ENCODE peak calls at places on chromosomes 7 and 10, in ten cellular contexts. O is A549, Y is epithelial cell of esophagus, D is MM.1S, C is astrocyte of the cerebellum, L is testis, G is IMR-90, F is PC-3, B is PC-9, U is OCI-LY7. A is an unnamed sample.
A peak's percentile ranks its signal among the peaks of the same experiment; 100 is the strongest.

GRCh38 chr7:155979994-155980393 is 167.7 kb upstream of the SHH start:
- DNase-seq in O (no peak), Y (no peak), D (no peak), C (no peak), L (no peak), G (no peak), F (no peak), B (no peak), U (no peak), A (no peak)

GRCh38 chr7:158030071-158030470 is 557.6 kb downstream of the PTPRN2 start:
- DNase-seq in O (no peak), Y (no peak), D (no peak), C (no peak), L (no peak), G (no peak), F (no peak), B (no peak), U (no peak), A (no peak)

GRCh38 chr7:24812313-24812945 is 55.2 kb upstream of the GSDME start:
- DNase-seq in O (peak; percentile 50), Y (peak; percentile 47), D (peak; percentile 51), C (no peak), L (peak; percentile 62), G (peak; percentile 36), F (peak; percentile 67), B (peak; percentile 61), U (peak; percentile 63), A (peak; percentile 58)

GRCh38 chr7:40230086-40230485 is 95.3 kb downstream of the SUGCT start:
- DNase-seq in O (no peak), Y (no peak), D (no peak), C (no peak), L (no peak), G (no peak), F (no peak), B (no peak), U (no peak), A (peak; percentile 76)

GRCh38 chr7:45652630-45653029 is 78.5 kb downstream of the ADCY1 start:
- DNase-seq in O (no peak), Y (no peak), D (no peak), C (no peak), L (no peak), G (no peak), F (no peak), B (no peak), U (no peak), A (no peak)

GRCh38 chr10:56231436-56231835 is 129.6 kb downstream of the ZWINT start:
- DNase-seq in O (no peak), Y (peak; percentile 36), D (no peak), C (no peak), L (no peak), G (no peak), F (peak; percentile 95), B (peak; percentile 3), U (no peak), A (no peak)

GRCh38 chr7:150665075-150665794 is 20.3 kb upstream of the GIMAP2 start:
- DNase-seq in O (no peak), Y (no peak), D (no peak), C (no peak), L (no peak), G (no peak), F (peak; percentile 7), B (no peak), U (no peak), A (no peak)

GRCh38 chr10:77400041-77400440 is 237.6 kb downstream of the KCNMA1 start:
- DNase-seq in O (no peak), Y (no peak), D (no peak), C (no peak), L (no peak), G (no peak), F (no peak), B (no peak), U (no peak), A (no peak)

GRCh38 chr10:103663802-103664201 is 170.3 kb downstream of the NEURL1 start:
- DNase-seq in O (no peak), Y (no peak), D (no peak), C (no peak), L (no peak), G (no peak), F (no peak), B (no peak), U (no peak), A (no peak)

GRCh38 chr10:103661198-103661950 is 167.9 kb downstream of the NEURL1 start:
- DNase-seq in O (no peak), Y (no peak), D (no peak), C (peak; percentile 71), L (peak; percentile 92), G (peak; percentile 94), F (no peak), B (peak; percentile 44), U (no peak), A (peak; percentile 95)

GRCh38 chr10:103659674-103660363 is 166.3 kb downstream of the NEURL1 start:
- DNase-seq in O (no peak), Y (no peak), D (peak; percentile 70), C (peak; percentile 90), L (peak; percentile 84), G (peak; percentile 91), F (no peak), B (peak; percentile 50), U (no peak), A (peak; percentile 96)

GRCh38 chr10:103660364-103661197 is 167.1 kb downstream of the NEURL1 start:
- DNase-seq in O (no peak), Y (no peak), D (no peak), C (peak; percentile 44), L (peak; percentile 45), G (peak; percentile 48), F (no peak), B (peak; percentile 6), U (no peak), A (peak; percentile 69)

DNA sequence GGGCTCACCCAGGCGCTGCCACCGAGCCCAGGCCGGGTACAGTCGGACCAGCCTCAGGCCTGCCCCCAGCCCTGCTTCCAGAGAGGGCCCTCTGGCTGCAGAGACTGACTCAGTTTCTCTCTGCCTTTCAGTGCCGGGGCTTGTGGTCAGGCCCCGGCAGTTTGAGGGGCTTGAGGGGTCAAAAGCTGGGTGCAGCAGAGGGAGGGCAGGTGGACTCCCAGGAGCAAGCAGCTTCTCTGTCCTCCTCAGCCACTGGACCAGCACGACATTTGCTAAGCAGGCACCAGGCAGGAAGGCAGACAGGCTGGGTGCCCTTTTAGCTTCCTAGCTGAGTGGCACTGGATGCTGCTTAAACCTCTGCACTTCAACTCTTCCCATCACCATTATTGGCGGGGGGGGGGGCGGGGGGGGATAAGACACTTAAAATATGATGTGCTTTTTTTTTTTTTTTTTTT is 168.5 kb downstream of the NEURL1 start:
- DNase-seq in O (no peak), Y (no peak), D (no peak), C (no peak), L (no peak), G (no peak), F (no peak), B (no peak), U (no peak), A (peak; percentile 24)
- H3K4me3 ChIP-seq in O (no peak overlapping the region), Y (no peak overlapping the region), D (no peak overlapping the region), C (peak overlapping the region; percentile 56), L (peak overlapping the region; percentile 69), G (peak overlapping the region; percentile 23), F (no peak overlapping the region), B (peak overlapping the region; percentile 51), U (no peak overlapping the region), A (peak overlapping the region; percentile 75)

GRCh38 chr10:78604286-78604685 is 464.5 kb upstream of the ZMIZ1 start:
- DNase-seq in O (no peak), Y (no peak), D (no peak), C (no peak), L (no peak), G (no peak), F (no peak), B (no peak), U (no peak), A (no peak)

GRCh38 chr10:78602201-78602917 is 466.4 kb upstream of the ZMIZ1 start:
- DNase-seq in O (no peak), Y (peak; percentile 11), D (no peak), C (no peak), L (no peak), G (peak; percentile 19), F (no peak), B (no peak), U (no peak), A (no peak)

GRCh38 chr10:78604721-78605120 is 464.0 kb upstream of the ZMIZ1 start:
- DNase-seq in O (no peak), Y (no peak), D (no peak), C (no peak), L (no peak), G (no peak), F (no peak), B (no peak), U (no peak), A (no peak)

GRCh38 chr10:78600740-78601139 is 468.0 kb upstream of the ZMIZ1 start:
- DNase-seq in O (no peak), Y (peak; percentile 30), D (no peak), C (no peak), L (no peak), G (peak; percentile 36), F (peak; percentile 44), B (no peak), U (no peak), A (peak; percentile 42)

GRCh38 chr10:78605800-78606350 is 462.9 kb upstream of the ZMIZ1 start:
- DNase-seq in O (peak; percentile 21), Y (peak; percentile 67), D (no peak), C (no peak), L (no peak), G (no peak), F (peak; percentile 99), B (peak; percentile 19), U (peak; percentile 18), A (peak; percentile 12)
- TF ChIP-seq CTCF in O (peak; percentile 34), Y (peak; percentile 13), D (no peak), C (no peak), L (no peak), G (no peak), F (peak; percentile 70), B (peak; percentile 52), U (peak; percentile 25), A (peak; percentile 7)

GRCh38 chr7:141427134-141427533 is 124.1 kb upstream of the AGK start:
- DNase-seq in O (no peak), Y (no peak), D (no peak), C (no peak), L (no peak), G (no peak), F (no peak), B (no peak), U (no peak), A (no peak)
- H3K4me3 ChIP-seq in O (no peak overlapping the region), Y (no peak overlapping the region), D (no peak overlapping the region), C (no peak overlapping the region), L (no peak overlapping the region), G (no peak overlapping the region), F (no peak overlapping the region), B (no peak overlapping the region), U (no peak overlapping the region), A (no peak overlapping the region)

DNA sequence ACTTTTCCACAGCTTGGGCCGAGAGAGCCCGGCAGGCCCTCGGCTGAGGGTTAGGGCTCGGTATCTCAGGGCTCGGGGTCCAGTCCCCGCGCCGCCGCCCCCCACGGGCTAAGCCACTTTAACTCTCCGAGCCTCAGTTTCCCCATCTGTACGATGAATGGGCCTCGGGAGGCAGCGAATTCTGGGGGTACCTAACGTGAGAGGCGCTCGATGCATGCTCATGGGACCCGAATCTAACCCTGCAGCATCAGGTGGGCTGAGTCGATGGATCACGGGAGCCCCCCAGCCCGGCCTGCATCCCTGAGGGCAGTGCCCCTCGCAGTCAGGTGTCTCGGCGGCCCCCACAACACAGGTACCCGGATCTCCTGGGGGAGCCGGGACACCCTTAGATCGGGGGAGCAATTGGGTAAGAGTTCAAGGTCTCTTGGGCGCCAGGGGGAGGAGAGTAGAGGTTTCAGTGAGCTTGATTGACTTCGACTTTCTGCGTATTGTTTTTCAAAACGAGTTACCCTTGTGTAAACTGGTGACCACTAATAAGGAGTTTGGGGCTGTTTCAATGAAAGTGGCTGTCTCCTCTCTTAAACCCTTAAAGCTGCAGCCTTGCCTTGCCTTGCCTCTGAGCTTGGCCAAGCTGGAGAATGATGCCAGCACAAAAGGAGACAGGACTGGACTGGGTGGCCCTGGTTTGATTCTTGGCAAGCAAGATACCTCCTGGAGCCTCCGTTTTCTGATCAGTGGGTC is 631 bp downstream of the POR start:
- DNase-seq in O (no peak), Y (peak; percentile 18), D (peak; percentile 56), C (no peak), L (peak; percentile 36), G (peak; percentile 22), F (no peak), B (peak; percentile 23), U (peak; percentile 30), A (peak; percentile 52)
- TF ChIP-seq CTCF in O (no peak), Y (no peak), D (no peak), C (no peak), L (no peak), G (no peak), F (no peak), B (no peak), U (no peak), A (no peak)

A was measured in choroid plexus epithelial cell.